ENCODE peak calls at places on chromosomes 13 and 19, in ten cellular contexts. W, N, C, B, D, L, Z, J, K and X are unnamed samples.

GRCh38 chr13:48633695-48634094 is 20.0 kb upstream of the CYSLTR2 start:
- DNase-seq in W (no peak), N (no peak), C (no peak), B (no peak), D (no peak), L (no peak), Z (no peak), J (no peak), K (no peak), X (no peak)

GRCh38 chr13:35768126-35768525 is 291.6 kb upstream of the MAB21L1 start:
- DNase-seq in W (no peak), N (no peak), C (no peak), B (no peak), D (no peak), L (no peak), Z (no peak), J (no peak), K (no peak), X (no peak)

GRCh38 chr19:50315773-50316448 is 13.3 kb downstream of the KCNC3 start:
- DNase-seq in W (no peak), N (no peak), C (no peak), B (peak; percentile 86), D (peak; percentile 61), L (no peak), Z (no peak), J (no peak), K (peak; percentile 84), X (peak; percentile 16)

GRCh38 chr19:21934131-21934530 is 76.6 kb downstream of the ZNF208 start:
- DNase-seq in W (no peak), N (no peak), C (no peak), B (no peak), D (no peak), L (no peak), Z (no peak), J (no peak), K (no peak), X (no peak)

GRCh38 chr13:87094646-87095045 is 576.5 kb upstream of the SLITRK5 start:
- DNase-seq in W (no peak), N (no peak), C (no peak), B (no peak), D (no peak), L (no peak), Z (no peak), J (no peak), K (no peak), X (peak; percentile 18)

GRCh38 chr19:36120092-36120983 is 5.1 kb downstream of the TBCB start:
- DNase-seq in W (no peak), N (no peak), C (no peak), B (no peak), D (no peak), L (no peak), Z (no peak), J (no peak), K (peak; percentile 30), X (no peak)

GRCh38 chr13:83819611-83820010 is 62.7 kb downstream of the SLITRK1 start:
- DNase-seq in W (no peak), N (no peak), C (no peak), B (no peak), D (no peak), L (no peak), Z (no peak), J (no peak), K (no peak), X (no peak)

GRCh38 chr13:102555914-102556553 is 40.8 kb upstream of the TPP2 start:
- DNase-seq in W (no peak), N (no peak), C (peak; percentile 21), B (peak; percentile 74), D (peak; percentile 8), L (no peak), Z (no peak), J (no peak), K (peak; percentile 47), X (no peak)

GRCh38 chr13:87975035-87975434 is 303.9 kb downstream of the SLITRK5 start:
- DNase-seq in W (no peak), N (no peak), C (no peak), B (no peak), D (no peak), L (no peak), Z (no peak), J (no peak), K (no peak), X (no peak)

GRCh38 chr13:75073791-75074190 is 408.2 kb downstream of the TBC1D4 start:
- DNase-seq in W (no peak), N (no peak), C (no peak), B (no peak), D (no peak), L (no peak), Z (no peak), J (no peak), K (no peak), X (no peak)

GRCh38 chr13:98800078-98800477 is 47.6 kb upstream of the SLC15A1 start:
- DNase-seq in W (no peak), N (no peak), C (no peak), B (no peak), D (no peak), L (no peak), Z (no peak), J (no peak), K (no peak), X (no peak)

GRCh38 chr13:46389457-46389856 is 2.4 kb upstream of the RUBCNL start:
- DNase-seq in W (no peak), N (no peak), C (no peak), B (peak; percentile 26), D (no peak), L (no peak), Z (no peak), J (no peak), K (no peak), X (no peak)
- H3K4me3 ChIP-seq in W (no peak overlapping the region), N (peak overlapping the region; percentile 43), C (no peak overlapping the region), B (no peak overlapping the region), D (no peak overlapping the region), L (no peak overlapping the region), Z (no peak overlapping the region), J (peak overlapping the region; percentile 61), K (no peak overlapping the region), X (peak overlapping the region; percentile 90)

GRCh38 chr19:18328340-18329034 is 5.6 kb upstream of the LSM4 start:
- DNase-seq in W (peak; percentile 90), N (peak; percentile 88), C (peak; percentile 94), B (peak; percentile 98), D (peak; percentile 98), L (peak; percentile 98), Z (peak; percentile 94), J (peak; percentile 91), K (peak; percentile 94), X (peak; percentile 95)
- TF ChIP-seq POLR2AphosphoS5 in W (peak; percentile 56), N (no peak), C (peak; percentile 80), B (peak; percentile 84), D (no peak), L (peak; percentile 96), Z (peak; percentile 89), J (no peak), K (peak; percentile 84), X (peak; percentile 51)

GRCh38 chr13:72126424-72126823 is 259.4 kb upstream of the DACH1 start:
- DNase-seq in W (no peak), N (no peak), C (no peak), B (no peak), D (no peak), L (no peak), Z (no peak), J (no peak), K (no peak), X (no peak)

GRCh38 chr13:72122661-72123060 is 255.7 kb upstream of the DACH1 start:
- DNase-seq in W (no peak), N (no peak), C (no peak), B (no peak), D (no peak), L (no peak), Z (no peak), J (no peak), K (no peak), X (no peak)

GRCh38 chr13:72125561-72125960 is 258.6 kb upstream of the DACH1 start:
- DNase-seq in W (no peak), N (no peak), C (no peak), B (no peak), D (no peak), L (no peak), Z (no peak), J (no peak), K (no peak), X (no peak)

GRCh38 chr13:72120632-72121031 is 253.6 kb upstream of the DACH1 start:
- DNase-seq in W (no peak), N (no peak), C (no peak), B (peak; percentile 43), D (no peak), L (no peak), Z (no peak), J (no peak), K (no peak), X (no peak)

DNA sequence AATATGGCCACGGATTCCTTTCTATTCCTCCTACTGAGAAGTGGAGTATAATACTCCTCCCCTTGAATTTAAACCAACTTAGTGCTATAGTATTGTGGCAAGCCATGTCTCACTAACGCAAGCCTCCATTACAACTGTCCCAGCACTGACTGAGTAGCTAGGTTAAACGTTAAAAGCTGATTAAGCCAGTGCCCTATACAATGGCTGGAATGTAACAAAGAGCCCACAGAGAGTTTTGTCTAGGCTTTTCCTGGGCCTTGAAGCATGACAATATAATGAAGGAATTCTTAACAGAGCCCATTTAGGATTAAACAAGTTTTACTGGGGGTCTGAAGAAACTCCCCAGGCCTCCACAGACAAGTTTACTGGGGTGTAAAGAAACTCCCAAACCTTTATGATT is 254.5 kb upstream of the DACH1 start:
- DNase-seq in W (no peak), N (no peak), C (no peak), B (peak; percentile 45), D (no peak), L (no peak), Z (no peak), J (no peak), K (no peak), X (no peak)
- H3K27ac ChIP-seq in W (no peak overlapping the region), N (no peak overlapping the region), C (no peak overlapping the region), B (peak overlapping the region; percentile 41), D (no peak overlapping the region), L (no peak overlapping the region), Z (no peak overlapping the region), J (no peak overlapping the region), K (no peak overlapping the region), X (no peak overlapping the region)

GRCh38 chr13:50026788-50027473 is 11.7 kb downstream of the KCNRG start:
- DNase-seq in W (no peak), N (no peak), C (no peak), B (no peak), D (no peak), L (no peak), Z (no peak), J (peak; percentile 80), K (no peak), X (no peak)

GRCh38 chr13:50033696-50034095 is 18.5 kb downstream of the KCNRG start:
- DNase-seq in W (no peak), N (no peak), C (no peak), B (no peak), D (no peak), L (no peak), Z (no peak), J (no peak), K (no peak), X (no peak)

GRCh38 chr13:50025446-50025845 is 10.2 kb downstream of the KCNRG start:
- DNase-seq in W (no peak), N (no peak), C (no peak), B (no peak), D (no peak), L (no peak), Z (no peak), J (no peak), K (no peak), X (no peak)

DNA sequence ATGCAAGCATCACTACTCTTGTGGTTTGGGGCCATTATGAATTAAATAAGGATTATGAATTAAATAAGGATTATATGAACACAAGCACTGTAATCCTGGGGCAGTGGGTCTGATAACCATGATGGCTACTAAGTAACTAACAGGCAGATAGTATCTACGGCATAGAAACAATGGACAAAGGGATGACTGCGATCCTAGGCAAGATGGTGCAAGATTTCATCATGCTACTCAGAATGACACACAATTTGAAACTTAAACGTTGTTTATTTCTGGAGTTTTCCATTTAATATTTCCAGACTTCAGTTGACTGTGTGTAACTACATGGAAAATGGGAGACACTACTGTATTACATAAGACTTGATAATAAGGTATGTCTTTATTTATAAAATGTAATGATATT is 15.1 kb downstream of the KCNRG start:
- DNase-seq in W (no peak), N (no peak), C (no peak), B (peak; percentile 15), D (no peak), L (no peak), Z (no peak), J (no peak), K (no peak), X (no peak)
- H3K4me3 ChIP-seq in W (no peak overlapping the region), N (no peak overlapping the region), C (no peak overlapping the region), B (no peak overlapping the region), D (no peak overlapping the region), L (no peak overlapping the region), Z (no peak overlapping the region), J (no peak overlapping the region), K (no peak overlapping the region), X (no peak overlapping the region)